ENCODE peak calls at places on chromosomes 2 and 18, in five cellular contexts. G is activated T-helper 1 cell treated with anti-CD3 and anti-CD28 coated beads, Interleukin-2, amount 50 U/mL, for 16 hours; R is NAMALWA; Y is stimulated activated CD4-positive, alpha-beta T cell treated with anti-CD3 and anti-CD28 coated beads, Interleukin-12 subunit alpha, Interleukin-12 subunit beta, amount 100 ng/mL, for 4 hours; Z is caudate nucleus. A is an unnamed sample.
A peak's percentile ranks its signal among the peaks of the same experiment; 100 is the strongest.

GRCh38 chr18:58213931-58214431 is 170.0 kb downstream of the NEDD4L start:
- DNase-seq in G (no peak), Y (no peak), Z (no peak), R (no peak), A (no peak)

GRCh38 chr2:172745636-172746035 is 10.0 kb downstream of the RAPGEF4 start:
- DNase-seq in Y (no peak), R (no peak), Z (no peak), G (no peak), A (no peak)

GRCh38 chr18:44731160-44731865 is 50.6 kb downstream of the SETBP1 start:
- DNase-seq in R (peak; percentile 49), Y (no peak), Z (no peak), G (no peak), A (no peak)

GRCh38 chr2:157024129-157024528 is 233.4 kb upstream of the GALNT5 start:
- DNase-seq in Y (no peak), G (no peak), Z (no peak), R (no peak), A (no peak)

GRCh38 chr18:77248873-77249582 is 620 bp upstream of the GALR1 start:
- DNase-seq in G (no peak), Z (no peak), R (no peak), Y (no peak), A (no peak)

GRCh38 chr18:59881728-59882685 is 17.8 kb upstream of the PMAIP1 start:
- DNase-seq in R (peak; percentile 37), Z (no peak), Y (no peak), G (no peak), A (peak; percentile 46)

GRCh38 chr18:59929621-59930295 is 30.0 kb downstream of the PMAIP1 start:
- DNase-seq in Z (no peak), R (no peak), G (no peak), Y (no peak), A (peak; percentile 22)

GRCh38 chr18:32346667-32347066 is 124.0 kb downstream of the GAREM1 start:
- DNase-seq in Y (no peak), Z (no peak), G (no peak), R (no peak), A (no peak)

GRCh38 chr2:109218792-109219126 is 89.8 kb downstream of the SH3RF3 start:
- DNase-seq in Y (no peak), R (no peak), Z (no peak), G (no peak), A (no peak)

GRCh38 chr18:72863754-72864153 is 4.0 kb downstream of the NETO1 start:
- DNase-seq in G (no peak), Y (no peak), Z (no peak), R (no peak), A (no peak)

GRCh38 chr18:76376668-76377358 is 118.2 kb downstream of the ZNF516 start:
- DNase-seq in Z (no peak), R (no peak), Y (peak; percentile 32), G (no peak), A (peak; percentile 87)

GRCh38 chr2:18413794-18414396 is 146.6 kb downstream of the RDH14 start:
- DNase-seq in R (no peak), Z (no peak), G (no peak), Y (no peak), A (no peak)

GRCh38 chr2:133433455-133434451 is 134.5 kb downstream of the NCKAP5 start:
- DNase-seq in R (no peak), Z (no peak), Y (no peak), G (no peak), A (no peak)

GRCh38 chr2:56680971-56681631 is 497.3 kb downstream of the CCDC85A start:
- DNase-seq in Y (no peak), Z (no peak), R (no peak), G (no peak), A (no peak)

GRCh38 chr2:192499476-192499875 is 304.7 kb upstream of the TMEFF2 start:
- DNase-seq in Y (no peak), R (no peak), G (no peak), Z (no peak), A (no peak)

GRCh38 chr18:22544626-22545025 is 126.9 kb upstream of the CTAGE1 start:
- DNase-seq in G (no peak), Y (no peak), R (no peak), Z (no peak), A (no peak)

GRCh38 chr2:176126929-176127768 is 2.4 kb upstream of the HOXD8 start:
- DNase-seq in R (peak; percentile 75), G (peak; percentile 47), Y (peak; percentile 71), Z (peak; percentile 12), A (peak; percentile 81)

GRCh38 chr2:179050735-179051134 is 798 bp upstream of the CCDC141 start:
- DNase-seq in Y (no peak), Z (no peak), G (no peak), R (no peak), A (no peak)

GRCh38 chr2:134200024-134200423 is 53.8 kb upstream of the MGAT5 start:
- DNase-seq in Y (no peak), R (no peak), Z (no peak), G (no peak), A (no peak)